ENCODE peak calls at places on chromosome 2, in six cellular contexts. C is activated CD4-positive, alpha-beta T cell treated with anti-CD3 and anti-CD28 coated beads for 1 hour; T is HepG2; V is NCI-H1105 treated with DMSO at 0.1 percent for 48 hours; J is left cardiac atrium; L is spleen. K is an unnamed sample.
A peak's percentile ranks its signal among the peaks of the same experiment; 100 is the strongest.

GRCh38 chr2:176552456-176553135 is 283.4 kb downstream of the MTX2 start:
- DNase-seq in C (no peak), T (no peak), V (no peak), J (no peak), L (no peak), K (no peak)

GRCh38 chr2:160242863-160243552 is 42.9 kb upstream of the ITGB6 start:
- DNase-seq in C (no peak), T (no peak), V (no peak), J (no peak), L (no peak), K (no peak)

GRCh38 chr2:229947544-229947943 is 25.2 kb downstream of the FBXO36 start:
- DNase-seq in C (no peak), T (no peak), V (no peak), J (no peak), L (no peak), K (no peak)

GRCh38 chr2:54566896-54567295 is 110.8 kb downstream of the SPTBN1 start:
- DNase-seq in C (no peak), T (no peak), V (no peak), J (no peak), L (no peak), K (no peak)

GRCh38 chr2:84904717-84905174 is 710 bp upstream of the TMSB10 start:
- DNase-seq in C (no peak), T (no peak), V (no peak), J (peak; percentile 87), L (peak; percentile 90), K (peak; percentile 19)

GRCh38 chr2:27705851-27706622 is 42.3 kb downstream of the SLC4A1AP start:
- DNase-seq in C (no peak), T (peak; percentile 53), V (no peak), J (peak; percentile 80), L (no peak), K (no peak)

GRCh38 chr2:204452464-204453023 is 92.7 kb upstream of the PARD3B start:
- DNase-seq in C (no peak), T (peak; percentile 74), V (peak; percentile 68), J (peak; percentile 47), L (no peak), K (no peak)

GRCh38 chr2:113060396-113060795 is 1.4 kb downstream of the IL36RN start:
- DNase-seq in C (no peak), T (no peak), V (no peak), J (no peak), L (no peak), K (no peak)

GRCh38 chr2:178677599-178677998 is 129.6 kb downstream of the TTN start:
- DNase-seq in C (no peak), T (no peak), V (no peak), J (no peak), L (no peak), K (no peak)

K was measured in hypothalamus.